ENCODE peak calls at places on chromosomes 13 and 19, in four cellular contexts. J is K562, W is GM12878, L is H1. R is an unnamed sample.

GRCh38 chr19:30792561-30793505 is 420.6 kb downstream of the ZNF536 start:
- DNase-seq in L (no peak), J (no peak), W (no peak), R (no peak)

GRCh38 chr19:31981545-31981944 is 363.9 kb upstream of the ZNF507 start:
- DNase-seq in L (no peak), J (no peak), W (no peak), R (no peak)

GRCh38 chr13:79631260-79631659 is 150.3 kb downstream of the NDFIP2 start:
- DNase-seq in L (no peak), W (no peak), J (no peak), R (no peak)

GRCh38 chr13:100182894-100183490 is 94.1 kb downstream of the PCCA start:
- DNase-seq in J (no peak), L (no peak), W (no peak), R (peak; percentile 53)

GRCh38 chr13:88031980-88032562 is 360.9 kb downstream of the SLITRK5 start:
- DNase-seq in W (no peak), L (no peak), J (no peak), R (no peak)

GRCh38 chr13:25525884-25526283 is 154.1 kb downstream of the ATP8A2 start:
- DNase-seq in W (no peak), J (no peak), L (no peak), R (no peak)

GRCh38 chr19:45091031-45091918 is 1.7 kb upstream of the PPP1R37 start:
- DNase-seq in J (peak; percentile 61), W (peak; percentile 89), L (peak; percentile 97), R (no peak)

GRCh38 chr13:66665991-66666390 is 564.1 kb downstream of the PCDH9 start:
- DNase-seq in L (no peak), J (no peak), W (no peak), R (no peak)

GRCh38 chr19:13788991-13789390 is 6.3 kb upstream of the ZSWIM4 start:
- DNase-seq in W (no peak), J (no peak), L (no peak), R (no peak)

GRCh38 chr13:73851104-73851503 is 283.1 kb downstream of the KLF12 start:
- DNase-seq in J (no peak), L (no peak), W (no peak), R (no peak)

GRCh38 chr19:45498411-45499195 is at the start of gene PPM1N:
- DNase-seq in J (peak; percentile 31), L (no peak), W (no peak), R (no peak)

GRCh38 chr13:108944760-108945159 is 315.3 kb downstream of the MYO16 start:
- DNase-seq in L (no peak), W (no peak), J (no peak), R (no peak)

GRCh38 chr19:2575734-2576481 is 100.0 kb downstream of the GADD45B start:
- DNase-seq in J (no peak), W (no peak), L (no peak), R (peak; percentile 79)

GRCh38 chr19:41898235-41898634 is 15.3 kb downstream of the ARHGEF1 start:
- DNase-seq in J (no peak), W (no peak), L (no peak), R (no peak)

GRCh38 chr19:48511800-48512503 is at the start of gene LMTK3:
- DNase-seq in J (peak; percentile 82), W (no peak), L (no peak), R (no peak)

GRCh38 chr19:15418588-15419412 is at the start of gene AKAP8L:
- DNase-seq in W (peak; percentile 99), L (peak; percentile 99), J (peak; percentile 96), R (peak; percentile 99)

GRCh38 chr19:14542721-14543328 is 13.4 kb downstream of the TECR start:
- DNase-seq in L (no peak), J (peak; percentile 34), W (no peak), R (no peak)

GRCh38 chr19:29540128-29540527 is 14.3 kb downstream of the VSTM2B start:
- DNase-seq in W (no peak), J (no peak), L (no peak), R (no peak)

GRCh38 chr19:12117203-12117970 is 22.8 kb downstream of the ZNF20 start:
- DNase-seq in J (no peak), L (no peak), W (no peak), R (peak; percentile 27)

GRCh38 chr13:79491715-79492114 is 10.8 kb downstream of the NDFIP2 start:
- DNase-seq in W (no peak), L (no peak), J (no peak), R (no peak)

GRCh38 chr13:33110713-33111413 is 94.6 kb downstream of the KL start:
- DNase-seq in W (no peak), J (no peak), L (no peak), R (no peak)

GRCh38 chr19:49113762-49114629 is at the start of gene LIN7B:
- DNase-seq in W (no peak), J (peak; percentile 84), L (no peak), R (peak; percentile 67)

DNA sequence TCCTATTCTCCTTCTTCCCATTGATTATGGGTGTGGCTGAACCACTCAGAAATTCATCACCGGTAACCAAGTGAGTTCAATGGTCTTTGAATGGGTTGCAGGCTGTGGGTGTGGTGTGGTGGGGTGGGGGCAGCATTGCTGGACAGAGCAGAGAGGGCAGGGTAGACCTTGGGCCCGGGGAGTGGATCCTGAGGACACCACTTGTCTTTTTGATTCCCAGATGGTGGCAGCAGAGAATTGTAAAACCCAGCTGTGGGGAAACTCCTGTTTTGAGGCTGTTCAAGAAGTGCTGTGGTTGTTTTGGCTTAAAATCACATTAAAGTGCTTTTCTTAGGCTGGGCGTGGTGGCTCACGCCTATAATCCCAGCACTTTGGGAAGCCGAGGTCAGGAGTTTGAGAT is 45.8 kb upstream of the RGCC start:
- DNase-seq in W (no peak), L (no peak), J (no peak), R (peak; percentile 62)
- TF ChIP-seq BRCA1 in W (no peak), L (no peak), J (no peak), R (no peak)

DNA sequence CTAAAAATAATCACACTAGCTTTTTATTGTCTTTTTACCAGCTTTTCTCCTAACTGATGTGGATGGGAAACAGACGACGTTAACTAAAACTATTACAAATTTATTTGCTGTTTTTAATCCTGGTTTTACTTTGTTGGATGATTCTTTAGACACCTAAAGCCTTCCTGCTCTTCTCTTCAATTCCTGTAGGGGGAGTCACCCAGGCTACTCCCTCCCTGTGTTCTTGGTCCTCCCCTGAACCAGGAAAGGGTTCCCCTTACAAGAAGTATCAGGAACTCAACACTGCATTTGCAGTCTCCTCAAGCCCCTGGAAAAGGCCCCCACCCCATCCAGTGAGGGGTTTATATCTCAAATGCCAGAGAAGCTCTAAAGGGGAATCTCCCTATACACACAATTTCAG is 206.1 kb downstream of the SUCLA2 start:
- DNase-seq in W (no peak), L (no peak), J (no peak), R (peak; percentile 7)
- TF ChIP-seq BRCA1 in W (no peak), L (no peak), J (no peak), R (no peak)

GRCh38 chr13:40318366-40318765 is 348.1 kb downstream of the FOXO1 start:
- DNase-seq in L (no peak), J (no peak), W (no peak), R (no peak)
- TF ChIP-seq BRCA1 in L (no peak), J (no peak), W (no peak), R (no peak)

DNA sequence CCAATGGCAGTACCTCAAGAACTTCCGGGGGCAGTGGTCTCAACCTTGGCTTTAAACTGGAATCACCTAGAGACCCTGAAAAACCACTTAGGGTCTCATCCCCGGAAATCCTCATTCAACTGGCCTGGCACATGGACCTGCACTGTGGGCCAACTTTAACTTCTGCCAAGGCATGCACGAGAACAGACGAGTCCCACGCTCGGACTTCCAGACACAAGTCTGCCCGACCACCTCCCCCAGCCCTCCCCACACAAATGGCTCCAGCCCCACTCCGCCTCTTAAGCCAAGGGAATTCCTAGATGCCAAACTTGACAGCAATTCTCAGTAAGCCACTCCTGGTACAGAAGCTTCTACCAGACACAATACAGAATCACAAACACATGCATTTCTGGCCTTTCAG is 114.0 kb downstream of the STK24 start:
- DNase-seq in W (no peak), J (no peak), L (no peak), R (no peak)
- TF ChIP-seq BRCA1 in W (no peak), J (no peak), L (no peak), R (no peak)

R was measured in HepG2.